ENCODE peak calls at places on chromosomes 13 and 19, in nine cellular contexts. J is CD8-positive, alpha-beta memory T cell; R is IMR-90; G is heart right ventricle; E is pancreas; O is uterus; I is transverse colon; Y is tibial artery; K is left ventricle myocardium inferior. C is an unnamed sample.

GRCh38 chr19:20879501-20879900 is 43.5 kb upstream of the ZNF85 start:
- DNase-seq in Y (no peak), I (no peak), R (no peak), G (no peak), J (no peak), E (no peak), K (no peak), O (no peak), C (no peak)

GRCh38 chr19:45136507-45137178 is 24.1 kb downstream of the NKPD1 start:
- DNase-seq in Y (no peak), G (no peak), K (no peak), R (no peak), J (no peak), I (no peak), O (no peak), E (no peak), C (no peak)

GRCh38 chr13:54486421-54487166 is 1458.0 kb downstream of the OLFM4 start:
- DNase-seq in K (no peak), Y (no peak), O (no peak), J (no peak), E (no peak), G (no peak), I (no peak), R (no peak), C (no peak)

GRCh38 chr19:34135033-34135370 is 37.3 kb upstream of the LSM14A start:
- DNase-seq in R (no peak), O (no peak), J (no peak), Y (no peak), G (no peak), K (no peak), I (no peak), E (peak), C (no peak)

GRCh38 chr13:112562254-112562653 is 25.7 kb downstream of the TUBGCP3 start:
- DNase-seq in Y (no peak), E (no peak), R (no peak), G (no peak), I (no peak), K (no peak), O (no peak), J (no peak), C (no peak)

GRCh38 chr13:97440598-97440997 is 6.6 kb downstream of the RAP2A start:
- DNase-seq in Y (no peak), R (peak), G (no peak), E (no peak), I (no peak), J (no peak), O (no peak), K (no peak), C (no peak)

GRCh38 chr13:35208587-35208986 is 266.5 kb downstream of the NBEA start:
- DNase-seq in R (no peak), J (no peak), G (no peak), I (no peak), O (no peak), Y (no peak), K (no peak), E (no peak), C (no peak)

GRCh38 chr13:36006347-36006746 is 124.8 kb downstream of the DCLK1 start:
- DNase-seq in E (peak), O (no peak), J (no peak), I (no peak), K (no peak), Y (no peak), G (no peak), R (no peak), C (no peak)

GRCh38 chr13:79870123-79870522 is 389.2 kb downstream of the NDFIP2 start:
- DNase-seq in I (no peak), J (no peak), E (no peak), Y (no peak), K (no peak), R (peak), O (no peak), G (no peak), C (no peak)

GRCh38 chr13:66210677-66211076 is 1019.5 kb downstream of the PCDH9 start:
- DNase-seq in Y (no peak), E (no peak), O (no peak), G (no peak), J (no peak), I (no peak), R (peak), K (no peak), C (no peak)

GRCh38 chr13:26584713-26585112 is 27.2 kb downstream of the WASF3 start:
- DNase-seq in G (no peak), I (no peak), E (no peak), O (no peak), R (peak), K (no peak), J (no peak), Y (no peak), C (no peak)

GRCh38 chr19:50147462-50148423 is 15.3 kb downstream of the IZUMO2 start:
- DNase-seq in R (peak), E (peak), Y (peak), J (peak), O (peak), K (peak), G (peak), I (peak), C (peak)

GRCh38 chr13:112819816-112820215 is 130.0 kb downstream of the ATP11A start:
- DNase-seq in O (no peak), E (no peak), K (no peak), I (no peak), J (no peak), G (no peak), Y (no peak), R (no peak), C (peak)

GRCh38 chr19:35449347-35450043 is 1.4 kb downstream of the FFAR2 start:
- DNase-seq in J (no peak), I (no peak), R (no peak), O (no peak), G (no peak), K (no peak), Y (no peak), E (no peak), C (no peak)

GRCh38 chr13:100349594-100349993 is 239.0 kb downstream of the GGACT start:
- DNase-seq in E (no peak), J (no peak), Y (no peak), G (no peak), R (no peak), K (no peak), O (no peak), I (no peak), C (no peak)

GRCh38 chr13:18943721-18944391 is 237.8 kb downstream of the TUBA3C start:
- DNase-seq in Y (no peak), K (no peak), R (no peak), I (no peak), J (no peak), E (peak), G (no peak), O (no peak), C (no peak)
- H3K4me3 ChIP-seq in Y (no peak), K (no peak), R (no peak), I (no peak), J (no peak), E (no peak), G (no peak), O (no peak), C (no peak)

GRCh38 chr19:512548-513365 is 5.5 kb downstream of the TPGS1 start:
- DNase-seq in O (no peak), Y (no peak), G (no peak), R (no peak), E (no peak), K (no peak), I (no peak), J (no peak), C (no peak)

GRCh38 chr19:508204-509150 is 1.2 kb downstream of the TPGS1 start:
- DNase-seq in R (no peak), G (no peak), E (no peak), I (no peak), J (no peak), O (no peak), K (no peak), Y (no peak), C (no peak)

GRCh38 chr19:511101-511841 is 4.0 kb downstream of the TPGS1 start:
- DNase-seq in E (no peak), I (peak), K (no peak), G (no peak), J (peak), O (no peak), Y (no peak), R (peak), C (peak)

GRCh38 chr19:513368-514165 is 6.3 kb downstream of the TPGS1 start:
- DNase-seq in K (no peak), O (no peak), R (no peak), E (no peak), I (no peak), G (no peak), Y (no peak), J (no peak), C (no peak)

GRCh38 chr19:510606-511100 is 3.4 kb downstream of the TPGS1 start:
- DNase-seq in R (peak), E (peak), Y (peak), G (peak), I (peak), O (peak), K (peak), J (peak), C (peak)
- H3K27ac ChIP-seq in R (peak), E (peak), Y (no peak), G (peak), I (peak), O (peak), K (peak), J (peak), C (peak)

DNA sequence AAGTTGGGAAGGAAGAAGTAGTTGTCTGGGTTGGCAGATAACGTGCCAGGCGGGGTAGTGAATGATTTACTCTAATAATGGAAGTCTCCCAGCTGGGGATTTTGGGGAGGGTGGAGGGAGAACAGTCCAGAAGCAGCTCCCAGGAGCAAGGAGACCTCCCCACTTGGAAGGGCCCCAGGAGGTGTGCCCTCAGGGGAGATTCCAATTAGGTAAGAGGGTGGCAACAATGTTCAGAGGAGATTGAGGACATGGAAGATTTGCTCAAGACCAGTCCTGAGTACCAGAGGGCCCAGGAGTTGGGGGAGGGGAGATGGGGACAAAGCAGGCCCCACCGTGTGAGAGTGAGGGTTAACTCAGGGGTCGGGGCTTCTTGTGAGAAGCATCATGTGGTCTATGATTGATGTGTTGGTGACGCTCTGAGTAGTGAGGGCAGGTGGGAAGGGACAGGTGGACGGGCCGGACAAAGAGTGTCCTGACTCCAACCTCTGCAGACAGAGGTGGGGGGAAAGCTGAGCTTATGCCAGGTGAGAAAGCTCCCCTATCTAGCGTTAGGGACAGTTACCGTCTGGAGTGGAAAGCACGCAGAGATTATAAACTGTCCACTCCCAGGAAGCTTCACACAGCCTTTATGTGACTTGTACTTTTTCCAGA is 3.5 kb downstream of the SPINT2 start:
- DNase-seq in K (no peak), Y (no peak), G (no peak), R (no peak), J (no peak), O (no peak), I (peak), E (peak), C (no peak)
- H3K4me3 ChIP-seq in K (no peak), Y (no peak), G (no peak), R (no peak), J (no peak), O (no peak), I (peak), E (no peak), C (no peak)

DNA sequence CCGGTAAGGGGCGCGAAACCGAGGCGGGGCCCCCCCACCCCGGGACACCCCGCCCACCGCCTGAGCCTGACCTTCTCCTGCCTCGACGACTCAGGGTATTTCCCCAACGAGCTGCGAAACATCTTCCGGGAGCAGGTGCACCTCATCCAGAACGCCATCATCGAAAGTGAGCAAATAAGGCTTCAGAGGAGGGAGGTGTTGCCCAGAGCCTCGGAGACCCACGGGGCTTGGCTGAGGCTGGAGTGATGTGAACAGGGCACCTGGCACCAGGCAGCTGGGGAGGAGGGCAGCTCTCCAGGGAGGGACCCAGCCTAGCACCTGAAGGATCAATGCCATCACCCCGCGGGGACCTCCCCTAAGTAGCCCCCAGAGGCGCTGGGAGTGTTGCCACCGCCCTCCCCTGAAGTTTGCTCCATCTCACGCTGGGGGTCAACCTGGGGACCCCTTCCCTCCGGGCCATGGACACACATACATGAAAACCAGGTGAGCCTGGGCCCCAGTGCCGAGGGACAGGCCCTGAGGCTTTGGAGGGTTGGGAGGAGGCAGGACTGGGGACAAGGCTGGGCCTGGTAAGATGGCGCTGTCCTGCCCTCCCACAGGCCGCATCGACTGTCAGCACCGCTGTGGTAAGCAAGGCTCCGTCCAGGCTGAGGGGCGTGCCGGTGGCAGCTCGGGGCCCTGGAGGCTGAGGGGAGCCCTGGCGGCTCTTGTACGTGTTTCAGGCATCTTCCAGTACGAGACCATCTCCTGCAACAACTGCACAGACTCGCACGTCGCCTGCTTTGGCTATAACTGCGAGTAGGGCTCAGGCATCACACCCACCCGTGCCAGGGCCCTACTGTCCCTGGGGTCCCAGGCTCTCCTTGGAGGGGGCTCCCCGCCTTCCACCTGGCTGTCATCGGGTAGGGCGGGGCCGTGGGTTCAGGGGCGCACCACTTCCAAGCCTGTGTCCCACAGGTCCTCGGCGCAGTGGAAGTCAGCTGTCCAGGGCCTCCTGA is 914 bp downstream of the IZUMO4 start:
- DNase-seq in R (no peak), I (peak), G (no peak), K (no peak), O (peak), J (peak), Y (peak), E (peak), C (no peak)
- H3K27ac ChIP-seq in R (no peak), I (peak), G (no peak), K (peak), O (peak), J (peak), Y (peak), E (peak), C (no peak)

DNA sequence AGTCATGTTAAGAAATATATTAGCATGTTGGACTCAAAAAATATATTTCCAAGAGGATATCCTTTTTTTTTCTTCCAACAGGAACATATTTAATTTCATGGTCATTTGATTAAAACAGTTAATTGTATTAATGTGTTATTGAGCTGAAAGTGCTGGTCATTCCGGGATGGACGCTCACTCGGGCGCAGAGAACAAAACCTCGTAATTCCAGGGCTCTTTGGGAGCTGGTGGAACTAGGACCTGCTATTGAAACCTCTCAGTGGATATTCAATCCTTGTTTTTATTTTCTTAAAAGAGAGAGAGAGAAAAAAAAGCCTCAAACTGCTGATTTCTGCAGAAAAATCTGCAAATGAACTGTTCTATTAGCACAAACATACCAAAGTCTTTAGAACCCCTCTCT is 278.6 kb downstream of the TSHZ3 start:
- DNase-seq in E (no peak), O (no peak), J (no peak), Y (no peak), I (no peak), G (no peak), R (no peak), K (no peak), C (no peak)
- H3K4me3 ChIP-seq in E (no peak), O (no peak), J (no peak), Y (no peak), I (no peak), G (no peak), R (no peak), K (no peak), C (no peak)

GRCh38 chr19:12884926-12885748 is 1.9 kb downstream of the KLF1 start:
- DNase-seq in O (no peak), J (peak), R (peak), Y (no peak), K (peak), G (peak), E (peak), I (peak), C (peak)
- H3K27ac ChIP-seq in O (no peak), J (peak), R (no peak), Y (no peak), K (no peak), G (no peak), E (peak), I (peak), C (no peak)

GRCh38 chr19:11540642-11541041 is 2.0 kb downstream of the CNN1 start:
- DNase-seq in G (no peak), R (no peak), Y (no peak), O (peak), J (no peak), K (no peak), I (no peak), E (no peak), C (no peak)
- H3K4me3 ChIP-seq in G (no peak), R (no peak), Y (peak), O (peak), J (no peak), K (peak), I (peak), E (no peak), C (peak)

GRCh38 chr19:3117746-3118145 is 18.1 kb upstream of the GNA15 start:
- DNase-seq in J (no peak), G (no peak), E (no peak), K (no peak), I (no peak), R (no peak), Y (no peak), O (no peak), C (no peak)
- H3K27ac ChIP-seq in J (no peak), G (no peak), E (no peak), K (no peak), I (no peak), R (no peak), Y (no peak), O (no peak), C (no peak)